ENCODE peak calls at places on chromosomes 13 and 19, in nine cellular contexts. B is tibial artery; X is breast epithelium; P is IMR-90; K is uterus; Q is GM23248; E is suprapubic skin; R is CD4-positive, CD25-positive, alpha-beta regulatory T cell; V is thoracic aorta. I is an unnamed sample. For H3K9me3, the result is how much of the 10 kb centered on the place peaks cover.

GRCh38 chr13:73167046-73167820 is 108.4 kb downstream of the KLF5 start:
- DNase-seq in R (no peak), P (no peak), V (no peak), E (no peak), K (no peak), Q (peak), B (no peak), X (no peak), I (no peak)

GRCh38 chr13:95556981-95557380 is 4.5 kb downstream of the CLDN10 start:
- DNase-seq in X (no peak), Q (no peak), P (no peak), V (no peak), E (no peak), R (no peak), B (no peak), K (no peak), I (no peak)

GRCh38 chr19:12880551-12881171 is 588 bp downstream of the DNASE2 start:
- DNase-seq in E (no peak), K (no peak), Q (peak), X (peak), P (peak), V (no peak), R (no peak), B (peak), I (no peak)

GRCh38 chr19:46216612-46217011 is 12.9 kb upstream of the IGFL1 start:
- DNase-seq in X (no peak), R (no peak), E (no peak), B (no peak), K (no peak), P (no peak), V (no peak), Q (no peak), I (no peak)

GRCh38 chr13:89310943-89311342 is 1639.8 kb downstream of the SLITRK5 start:
- DNase-seq in Q (no peak), P (no peak), B (no peak), V (no peak), R (no peak), X (no peak), K (no peak), E (no peak), I (no peak)

GRCh38 chr13:18996627-18997051 is 185.0 kb downstream of the TUBA3C start:
- DNase-seq in P (no peak), B (no peak), K (no peak), E (no peak), Q (peak), R (no peak), X (no peak), V (no peak), I (no peak)

GRCh38 chr13:45490068-45490467 is 25.3 kb downstream of the COG3 start:
- DNase-seq in E (no peak), B (no peak), V (no peak), P (no peak), K (no peak), Q (no peak), R (peak), X (no peak), I (no peak)

GRCh38 chr13:34201050-34201913 is 383.3 kb downstream of the RFC3 start:
- DNase-seq in X (no peak), K (no peak), B (no peak), E (no peak), V (no peak), Q (peak), P (peak), R (no peak), I (no peak)

GRCh38 chr19:860481-861098 is 1.1 kb downstream of the CFD start:
- DNase-seq in B (peak), P (peak), X (no peak), K (no peak), Q (peak), V (no peak), R (peak), E (no peak), I (peak)

GRCh38 chr13:26967119-26968038 is 204.2 kb downstream of the USP12 start:
- DNase-seq in P (no peak), R (no peak), X (no peak), B (no peak), Q (peak), V (no peak), K (peak), E (no peak), I (no peak)

GRCh38 chr19:28468701-28469459 is 744.1 kb downstream of the UQCRFS1 start:
- DNase-seq in Q (peak), B (no peak), V (no peak), R (peak), E (no peak), X (no peak), P (no peak), K (no peak), I (no peak)

GRCh38 chr19:49489601-49490167 is 2.3 kb downstream of the RPL13A start:
- DNase-seq in X (no peak), R (no peak), B (no peak), V (no peak), Q (peak), K (no peak), E (no peak), P (no peak), I (no peak)

GRCh38 chr19:540867-541637 is 2.8 kb upstream of the GZMM start:
- DNase-seq in E (no peak), B (no peak), K (no peak), Q (no peak), X (no peak), R (no peak), P (no peak), V (no peak), I (no peak)

GRCh38 chr19:11268783-11269267 is 6.5 kb upstream of the DOCK6 start:
- DNase-seq in Q (peak), B (no peak), K (peak), E (no peak), X (no peak), V (no peak), R (no peak), P (peak), I (no peak)

GRCh38 chr13:62119739-62120700 is 704.4 kb upstream of the PCDH20 start:
- DNase-seq in X (no peak), Q (peak), V (no peak), K (no peak), R (no peak), E (no peak), P (peak), B (no peak), I (no peak)

GRCh38 chr19:28632357-28633076 is 580.4 kb downstream of the UQCRFS1 start:
- DNase-seq in R (no peak), P (no peak), X (no peak), E (no peak), Q (no peak), K (no peak), V (no peak), B (no peak), I (no peak)

GRCh38 chr19:49831592-49831991 is 13.5 kb downstream of the MED25 start:
- DNase-seq in P (no peak), V (no peak), B (no peak), Q (no peak), E (no peak), K (no peak), R (no peak), X (no peak), I (no peak)

GRCh38 chr13:25966086-25966485 is 85.7 kb downstream of the SHISA2 start:
- DNase-seq in B (no peak), E (no peak), X (no peak), R (no peak), P (no peak), K (no peak), Q (no peak), V (no peak), I (no peak)

GRCh38 chr19:33463194-33463593 is 58.4 kb downstream of the PEPD start:
- DNase-seq in R (no peak), E (peak), Q (no peak), B (peak), P (peak), X (peak), V (no peak), K (no peak), I (no peak)

GRCh38 chr19:13099073-13099999 is 3.3 kb downstream of the LYL1 start:
- DNase-seq in E (peak), V (no peak), R (peak), K (peak), Q (no peak), P (no peak), B (peak), X (no peak), I (peak)

GRCh38 chr19:17348700-17349099 is 11.3 kb downstream of the GTPBP3 start:
- DNase-seq in R (no peak), X (no peak), P (peak), Q (peak), B (peak), K (peak), V (peak), E (no peak), I (no peak)

GRCh38 chr13:22563272-22563671 is 617.5 kb upstream of the SGCG start:
- DNase-seq in V (no peak), P (no peak), X (no peak), R (no peak), Q (no peak), K (no peak), B (no peak), E (no peak), I (no peak)

GRCh38 chr19:38744298-38744681 is at the start of gene CAPN12:
- DNase-seq in X (no peak), K (no peak), P (no peak), Q (no peak), V (no peak), B (no peak), R (no peak), E (no peak), I (no peak)

GRCh38 chr19:11194657-11195056 is 2.7 kb downstream of the KANK2 start:
- DNase-seq in R (no peak), P (peak), V (no peak), X (no peak), K (no peak), Q (no peak), B (no peak), E (no peak), I (no peak)

GRCh38 chr19:1231729-1232128 is 6.1 kb downstream of the CBARP start:
- DNase-seq in E (no peak), X (no peak), V (no peak), R (no peak), P (no peak), K (no peak), B (no peak), Q (no peak), I (no peak)

DNA sequence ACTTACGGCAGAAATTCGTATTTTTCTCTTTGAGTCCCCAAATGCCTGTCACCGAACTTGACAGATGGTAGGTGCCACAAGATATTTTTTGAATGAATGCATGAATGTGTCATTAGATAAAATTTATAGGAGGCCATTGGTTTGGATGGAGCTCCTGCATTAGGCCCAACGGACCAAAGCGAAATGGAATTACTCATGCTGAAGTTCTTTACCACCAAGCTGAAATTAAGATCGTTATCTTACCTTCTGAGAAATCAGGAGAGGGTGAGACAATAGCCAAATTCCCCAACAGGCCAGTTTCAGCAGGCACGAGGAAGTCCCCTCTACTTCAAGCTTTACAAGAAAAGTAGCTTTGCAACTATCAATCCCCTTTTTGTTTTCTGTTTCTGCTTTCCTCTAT is 452.5 kb upstream of the ARGLU1 start:
- DNase-seq in R (no peak), E (no peak), Q (no peak), X (no peak), K (no peak), B (no peak), P (no peak), V (no peak), I (no peak)
- H3K9me3 ChIP-seq in R (under half), E (under half), Q (under half), X (under half), K (under half), B (under half), P (under half), V (under half), I (under half)

GRCh38 chr13:41154042-41154441 is 21.4 kb upstream of the KBTBD6 start:
- DNase-seq in Q (no peak), K (no peak), P (no peak), R (no peak), V (no peak), B (no peak), E (no peak), X (no peak), I (no peak)
- H3K27ac ChIP-seq in Q (no peak), K (no peak), P (no peak), R (no peak), V (no peak), B (no peak), E (no peak), X (no peak), I (no peak)

DNA sequence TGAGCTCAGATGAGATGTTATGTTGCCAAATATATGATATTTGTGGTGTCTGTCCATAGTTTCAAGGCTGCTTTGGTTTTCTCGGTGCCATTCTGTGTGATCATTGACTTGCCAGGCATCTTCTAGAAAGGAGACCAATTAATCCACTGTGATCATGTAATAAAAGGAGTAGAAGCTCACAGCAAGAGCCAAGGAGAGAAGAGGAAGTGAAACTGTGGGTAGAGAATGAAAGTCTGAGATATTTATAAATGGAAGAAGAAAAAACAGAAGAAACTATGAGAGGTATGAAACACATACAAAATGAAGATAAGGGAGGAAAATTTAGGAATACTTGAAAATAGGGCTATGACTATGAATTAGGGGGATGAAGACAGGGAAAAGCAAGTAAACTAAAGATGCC is 11.1 kb upstream of the ZNF613 start:
- DNase-seq in K (no peak), V (no peak), R (no peak), E (no peak), P (no peak), Q (no peak), B (no peak), X (no peak), I (no peak)
- H3K9me3 ChIP-seq in K (under half), V (half or more), R (half or more), E (under half), P (under half), Q (under half), B (half or more), X (half or more), I (under half)

DNA sequence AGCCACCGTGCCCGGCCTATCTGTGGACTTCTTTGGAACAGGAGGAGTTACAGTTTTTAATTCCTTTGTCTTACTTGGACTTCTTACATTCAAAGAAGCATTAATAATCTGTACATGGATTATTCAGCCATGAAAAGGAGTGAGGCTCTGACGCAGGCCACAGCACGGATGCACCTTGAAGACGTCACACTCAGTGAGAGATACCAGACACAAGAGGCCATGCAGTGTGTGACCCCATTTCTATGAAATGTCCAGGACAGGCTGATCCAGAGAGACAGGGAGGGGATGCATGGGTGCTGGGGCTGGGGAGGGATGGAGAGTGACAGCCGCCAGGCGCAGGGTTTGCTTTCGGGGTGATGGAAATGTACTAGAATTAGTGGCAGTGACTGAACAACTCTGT is 25.5 kb downstream of the PIP5K1C start:
- DNase-seq in Q (no peak), E (no peak), P (no peak), V (no peak), R (no peak), K (no peak), X (no peak), B (no peak), I (no peak)
- H3K27ac ChIP-seq in Q (no peak), E (no peak), P (no peak), V (no peak), R (no peak), K (peak), X (no peak), B (no peak), I (no peak)

I was measured in effector memory CD4-positive, alpha-beta T cell.